ENCODE peak calls at places on chromosomes 5 and 9, in seven cellular contexts. One of them, this sample, is unnamed.

GRCh38 chr5:145244788-145245187 is 590.4 kb downstream of the PRELID2 start:
- DNase-seq in colonic mucosa: no peak
- DNase-seq in ovary: no peak
- DNase-seq in fibroblast of the aortic adventitia: peak
- DNase-seq in stomach: no peak
- DNase-seq in H9: no peak
- DNase-seq in HFF-Myc: no peak
- DNase-seq in this sample: no peak

GRCh38 chr5:37786855-37787254 is 53.0 kb downstream of the GDNF start:
- DNase-seq in colonic mucosa: no peak
- DNase-seq in ovary: no peak
- DNase-seq in fibroblast of the aortic adventitia: peak
- DNase-seq in stomach: no peak
- DNase-seq in H9: no peak
- DNase-seq in HFF-Myc: no peak
- DNase-seq in this sample: no peak

GRCh38 chr9:17742065-17742464 is 163.2 kb downstream of the SH3GL2 start:
- DNase-seq in colonic mucosa: no peak
- DNase-seq in ovary: no peak
- DNase-seq in fibroblast of the aortic adventitia: no peak
- DNase-seq in stomach: no peak
- DNase-seq in H9: peak
- DNase-seq in HFF-Myc: no peak
- DNase-seq in this sample: no peak

GRCh38 chr5:138952962-138953361 is 77.8 kb upstream of the LRRTM2 start:
- DNase-seq in colonic mucosa: no peak
- DNase-seq in ovary: no peak
- DNase-seq in fibroblast of the aortic adventitia: no peak
- DNase-seq in stomach: no peak
- DNase-seq in H9: no peak
- DNase-seq in HFF-Myc: no peak
- DNase-seq in this sample: no peak

GRCh38 chr9:87520172-87520683 is 22.6 kb downstream of the DAPK1 start:
- DNase-seq in colonic mucosa: no peak
- DNase-seq in ovary: no peak
- DNase-seq in fibroblast of the aortic adventitia: no peak
- DNase-seq in stomach: no peak
- DNase-seq in H9: no peak
- DNase-seq in HFF-Myc: no peak
- DNase-seq in this sample: no peak

GRCh38 chr9:130302785-130303612 is 37.4 kb downstream of the HMCN2 start:
- DNase-seq in colonic mucosa: no peak
- DNase-seq in ovary: no peak
- DNase-seq in fibroblast of the aortic adventitia: no peak
- DNase-seq in stomach: no peak
- DNase-seq in H9: no peak
- DNase-seq in HFF-Myc: no peak
- DNase-seq in this sample: no peak

GRCh38 chr5:149149942-149150341 is 8.6 kb downstream of the ABLIM3 start:
- DNase-seq in colonic mucosa: no peak
- DNase-seq in ovary: no peak
- DNase-seq in fibroblast of the aortic adventitia: no peak
- DNase-seq in stomach: no peak
- DNase-seq in H9: no peak
- DNase-seq in HFF-Myc: no peak
- DNase-seq in this sample: no peak

GRCh38 chr5:92559743-92560142 is 1021.3 kb downstream of the NR2F1-AS1 start:
- DNase-seq in colonic mucosa: no peak
- DNase-seq in ovary: no peak
- DNase-seq in fibroblast of the aortic adventitia: peak
- DNase-seq in stomach: no peak
- DNase-seq in H9: no peak
- DNase-seq in HFF-Myc: no peak
- DNase-seq in this sample: no peak

GRCh38 chr5:50968296-50969206 is 302.1 kb downstream of the PARP8 start:
- DNase-seq in colonic mucosa: no peak
- DNase-seq in ovary: no peak
- DNase-seq in fibroblast of the aortic adventitia: no peak
- DNase-seq in stomach: no peak
- DNase-seq in H9: peak
- DNase-seq in HFF-Myc: no peak
- DNase-seq in this sample: no peak

GRCh38 chr5:175444060-175444904 is at the start of gene DRD1:
- DNase-seq in colonic mucosa: peak
- DNase-seq in ovary: no peak
- DNase-seq in fibroblast of the aortic adventitia: peak
- DNase-seq in stomach: peak
- DNase-seq in H9: peak
- DNase-seq in HFF-Myc: no peak
- DNase-seq in this sample: peak

GRCh38 chr5:7991125-7991821 is 122.3 kb downstream of the MTRR start:
- DNase-seq in colonic mucosa: no peak
- DNase-seq in ovary: no peak
- DNase-seq in fibroblast of the aortic adventitia: no peak
- DNase-seq in stomach: no peak
- DNase-seq in H9: peak
- DNase-seq in HFF-Myc: no peak
- DNase-seq in this sample: no peak

GRCh38 chr9:76369583-76369982 is 24.6 kb downstream of the RFK start:
- DNase-seq in colonic mucosa: peak
- DNase-seq in ovary: peak
- DNase-seq in fibroblast of the aortic adventitia: peak
- DNase-seq in stomach: peak
- DNase-seq in H9: no peak
- DNase-seq in HFF-Myc: no peak
- DNase-seq in this sample: peak

GRCh38 chr9:119289740-119290139 is 79.5 kb downstream of the BRINP1 start:
- DNase-seq in colonic mucosa: peak
- DNase-seq in ovary: no peak
- DNase-seq in fibroblast of the aortic adventitia: peak
- DNase-seq in stomach: peak
- DNase-seq in H9: peak
- DNase-seq in HFF-Myc: no peak
- DNase-seq in this sample: peak

GRCh38 chr5:45521067-45521466 is 175.1 kb downstream of the HCN1 start:
- DNase-seq in colonic mucosa: peak
- DNase-seq in ovary: no peak
- DNase-seq in fibroblast of the aortic adventitia: no peak
- DNase-seq in stomach: no peak
- DNase-seq in H9: peak
- DNase-seq in HFF-Myc: no peak
- DNase-seq in this sample: no peak

GRCh38 chr5:68033961-68034581 is 181.5 kb upstream of the PIK3R1 start:
- DNase-seq in colonic mucosa: peak
- DNase-seq in ovary: peak
- DNase-seq in fibroblast of the aortic adventitia: peak
- DNase-seq in stomach: peak
- DNase-seq in H9: no peak
- DNase-seq in HFF-Myc: no peak
- DNase-seq in this sample: no peak

GRCh38 chr9:97389249-97389648 is 22.6 kb upstream of the TDRD7 start:
- DNase-seq in colonic mucosa: no peak
- DNase-seq in ovary: no peak
- DNase-seq in fibroblast of the aortic adventitia: no peak
- DNase-seq in stomach: no peak
- DNase-seq in H9: no peak
- DNase-seq in HFF-Myc: no peak
- DNase-seq in this sample: peak

GRCh38 chr5:158590936-158591863 is 508.5 kb downstream of the EBF1 start:
- DNase-seq in colonic mucosa: no peak
- DNase-seq in ovary: peak
- DNase-seq in fibroblast of the aortic adventitia: peak
- DNase-seq in stomach: no peak
- DNase-seq in H9: peak
- DNase-seq in HFF-Myc: peak
- DNase-seq in this sample: no peak

GRCh38 chr5:158593925-158594324 is 505.8 kb downstream of the EBF1 start:
- DNase-seq in colonic mucosa: no peak
- DNase-seq in ovary: no peak
- DNase-seq in fibroblast of the aortic adventitia: no peak
- DNase-seq in stomach: no peak
- DNase-seq in H9: no peak
- DNase-seq in HFF-Myc: no peak
- DNase-seq in this sample: no peak

GRCh38 chr5:158599132-158599531 is 500.6 kb downstream of the EBF1 start:
- DNase-seq in colonic mucosa: no peak
- DNase-seq in ovary: no peak
- DNase-seq in fibroblast of the aortic adventitia: peak
- DNase-seq in stomach: no peak
- DNase-seq in H9: no peak
- DNase-seq in HFF-Myc: no peak
- DNase-seq in this sample: no peak

GRCh38 chr5:158589939-158590338 is 509.8 kb downstream of the EBF1 start:
- DNase-seq in colonic mucosa: no peak
- DNase-seq in ovary: no peak
- DNase-seq in fibroblast of the aortic adventitia: peak
- DNase-seq in stomach: no peak
- DNase-seq in H9: no peak
- DNase-seq in HFF-Myc: peak
- DNase-seq in this sample: no peak

GRCh38 chr5:158594595-158595242 is 505.0 kb downstream of the EBF1 start:
- DNase-seq in colonic mucosa: no peak
- DNase-seq in ovary: no peak
- DNase-seq in fibroblast of the aortic adventitia: no peak
- DNase-seq in stomach: no peak
- DNase-seq in H9: no peak
- DNase-seq in HFF-Myc: no peak
- DNase-seq in this sample: no peak
- TF ChIP-seq CTCF in colonic mucosa: no peak
- TF ChIP-seq CTCF in ovary: no peak
- TF ChIP-seq CTCF in fibroblast of the aortic adventitia: no peak
- TF ChIP-seq CTCF in stomach: no peak
- TF ChIP-seq CTCF in H9: no peak
- TF ChIP-seq CTCF in HFF-Myc: no peak
- TF ChIP-seq CTCF in this sample: no peak

GRCh38 chr5:97844797-97845196 is 661.8 kb upstream of the RIOK2 start:
- DNase-seq in colonic mucosa: no peak
- DNase-seq in ovary: no peak
- DNase-seq in fibroblast of the aortic adventitia: no peak
- DNase-seq in stomach: no peak
- DNase-seq in H9: peak
- DNase-seq in HFF-Myc: no peak
- DNase-seq in this sample: no peak
- TF ChIP-seq CTCF in colonic mucosa: no peak
- TF ChIP-seq CTCF in ovary: no peak
- TF ChIP-seq CTCF in fibroblast of the aortic adventitia: no peak
- TF ChIP-seq CTCF in stomach: no peak
- TF ChIP-seq CTCF in H9: peak
- TF ChIP-seq CTCF in HFF-Myc: no peak
- TF ChIP-seq CTCF in this sample: no peak

GRCh38 chr9:133276923-133277322 is 1.9 kb upstream of the ABO start:
- DNase-seq in colonic mucosa: no peak
- DNase-seq in ovary: no peak
- DNase-seq in fibroblast of the aortic adventitia: no peak
- DNase-seq in stomach: no peak
- DNase-seq in H9: no peak
- DNase-seq in HFF-Myc: no peak
- DNase-seq in this sample: no peak

GRCh38 chr9:133282454-133283238 is 7.6 kb upstream of the ABO start:
- DNase-seq in colonic mucosa: peak
- DNase-seq in ovary: no peak
- DNase-seq in fibroblast of the aortic adventitia: no peak
- DNase-seq in stomach: peak
- DNase-seq in H9: no peak
- DNase-seq in HFF-Myc: no peak
- DNase-seq in this sample: no peak

GRCh38 chr9:133278161-133279131 is 3.4 kb upstream of the ABO start:
- DNase-seq in colonic mucosa: no peak
- DNase-seq in ovary: no peak
- DNase-seq in fibroblast of the aortic adventitia: no peak
- DNase-seq in stomach: peak
- DNase-seq in H9: no peak
- DNase-seq in HFF-Myc: no peak
- DNase-seq in this sample: no peak

GRCh38 chr9:133277467-133277866 is 2.5 kb upstream of the ABO start:
- DNase-seq in colonic mucosa: no peak
- DNase-seq in ovary: no peak
- DNase-seq in fibroblast of the aortic adventitia: no peak
- DNase-seq in stomach: no peak
- DNase-seq in H9: no peak
- DNase-seq in HFF-Myc: no peak
- DNase-seq in this sample: no peak

DNA sequence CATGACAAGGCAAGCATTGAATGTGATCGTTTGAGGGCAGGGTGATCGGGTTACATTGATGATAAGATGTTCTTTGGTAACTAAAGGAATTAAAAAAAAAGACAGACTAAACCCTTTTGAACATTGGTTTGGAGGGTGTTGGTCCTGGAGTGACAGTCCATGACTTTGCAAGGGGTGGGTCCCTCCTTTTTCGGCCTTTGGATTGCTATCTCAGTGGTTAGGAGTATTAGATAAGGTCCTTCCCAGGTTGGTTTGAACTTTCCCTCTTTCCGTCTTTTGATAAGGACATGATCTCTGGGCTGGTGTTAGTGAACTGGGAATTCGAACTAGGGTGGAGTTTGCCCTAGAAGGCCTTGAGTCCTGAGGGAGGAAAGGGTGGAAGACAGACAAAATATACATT is 5.4 kb upstream of the ABO start:
- DNase-seq in colonic mucosa: peak
- DNase-seq in ovary: no peak
- DNase-seq in fibroblast of the aortic adventitia: no peak
- DNase-seq in stomach: no peak
- DNase-seq in H9: no peak
- DNase-seq in HFF-Myc: no peak
- DNase-seq in this sample: no peak
- TF ChIP-seq CTCF in colonic mucosa: no peak
- TF ChIP-seq CTCF in ovary: no peak
- TF ChIP-seq CTCF in fibroblast of the aortic adventitia: no peak
- TF ChIP-seq CTCF in stomach: no peak
- TF ChIP-seq CTCF in H9: no peak
- TF ChIP-seq CTCF in HFF-Myc: no peak
- TF ChIP-seq CTCF in this sample: no peak

DNA sequence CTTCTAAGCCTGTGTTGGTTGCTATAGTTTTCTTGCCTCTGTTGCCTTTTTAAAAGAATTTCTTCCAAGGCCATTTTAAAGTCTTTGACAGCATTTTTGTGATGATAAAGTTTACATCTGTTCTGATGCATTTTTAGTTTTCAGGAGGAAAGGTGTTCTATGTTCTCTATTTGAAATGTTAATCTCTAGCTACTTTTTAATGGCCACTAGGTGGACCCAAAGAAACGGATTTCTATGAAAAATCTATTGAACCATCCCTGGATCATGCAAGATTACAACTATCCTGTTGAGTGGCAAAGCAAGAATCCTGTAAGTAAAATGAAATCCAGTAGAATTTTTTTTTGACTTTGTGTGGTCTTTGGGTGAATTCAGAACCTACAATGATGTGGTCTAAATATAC is 60.2 kb downstream of the MELK start:
- DNase-seq in colonic mucosa: no peak
- DNase-seq in ovary: no peak
- DNase-seq in fibroblast of the aortic adventitia: peak
- DNase-seq in stomach: no peak
- DNase-seq in H9: no peak
- DNase-seq in HFF-Myc: peak
- DNase-seq in this sample: peak
- TF ChIP-seq CTCF in colonic mucosa: peak
- TF ChIP-seq CTCF in ovary: no peak
- TF ChIP-seq CTCF in fibroblast of the aortic adventitia: peak
- TF ChIP-seq CTCF in stomach: no peak
- TF ChIP-seq CTCF in H9: peak
- TF ChIP-seq CTCF in HFF-Myc: peak
- TF ChIP-seq CTCF in this sample: peak